ENCODE peak calls at places on chromosomes 12 and 14, in four cellular contexts. J is HepG2, Q is GM12878, X is WTC11. B is an unnamed sample.

GRCh38 chr14:60363275-60363674 is 114.3 kb downstream of the PPM1A start:
- DNase-seq in Q (no peak), X (no peak), J (no peak), B (no peak)

GRCh38 chr14:68474741-68475140 is 318.1 kb downstream of the ZFP36L1 start:
- DNase-seq in X (no peak), Q (no peak), J (no peak), B (no peak)

GRCh38 chr14:50036211-50036610 is 80.2 kb downstream of the VCPKMT start:
- DNase-seq in Q (no peak), X (no peak), J (no peak), B (no peak)

GRCh38 chr12:47236109-47236714 is 156.5 kb upstream of the AMIGO2 start:
- DNase-seq in Q (no peak), J (no peak), X (no peak), B (no peak)

GRCh38 chr12:1173806-1174617 is 183.0 kb downstream of the ERC1 start:
- DNase-seq in X (no peak), Q (no peak), J (no peak), B (no peak)

GRCh38 chr14:69501362-69501964 is 16.9 kb downstream of the PLEKHD1 start:
- DNase-seq in J (no peak), Q (no peak), X (no peak), B (no peak)

GRCh38 chr12:45260481-45260824 is 44.6 kb downstream of the ANO6 start:
- DNase-seq in X (no peak), Q (no peak), J (no peak), B (no peak)

GRCh38 chr12:10641735-10642500 is 28.5 kb upstream of the MAGOHB start:
- DNase-seq in X (no peak), J (no peak), Q (no peak), B (no peak)

GRCh38 chr12:25054783-25055144 is 105.9 kb upstream of the BCAT1 start:
- DNase-seq in Q (no peak), X (no peak), J (no peak), B (no peak)

GRCh38 chr12:27966870-27967269 is 5.7 kb downstream of the PTHLH start:
- DNase-seq in X (no peak), Q (no peak), J (peak), B (peak)

GRCh38 chr14:50666772-50667490 is 1.2 kb downstream of the SAV1 start:
- DNase-seq in J (peak), X (no peak), Q (no peak), B (peak)

GRCh38 chr12:43540474-43540873 is 11.5 kb downstream of the ADAMTS20 start:
- DNase-seq in X (no peak), Q (no peak), J (no peak), B (no peak)

GRCh38 chr14:47438650-47439140 is 236.7 kb downstream of the MDGA2 start:
- DNase-seq in J (no peak), X (no peak), Q (no peak), B (no peak)

GRCh38 chr12:71661977-71662522 is 1.6 kb downstream of the ZFC3H1 start:
- DNase-seq in X (no peak), J (no peak), Q (no peak), B (no peak)

DNA sequence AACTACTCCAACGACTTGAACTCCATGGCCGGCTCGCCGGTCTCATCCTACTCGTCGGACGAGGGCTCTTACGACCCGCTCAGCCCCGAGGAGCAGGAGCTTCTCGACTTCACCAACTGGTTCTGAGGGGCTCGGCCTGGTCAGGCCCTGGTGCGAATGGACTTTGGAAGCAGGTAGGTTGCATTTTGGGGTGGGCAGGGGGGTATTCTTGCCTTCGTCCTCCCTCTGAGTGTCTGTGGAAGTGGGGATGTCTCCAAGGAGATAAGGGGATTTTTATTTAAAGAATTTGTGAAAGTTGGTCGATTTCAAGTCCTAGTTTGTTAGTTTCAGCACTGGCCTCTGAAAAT is 1.3 kb downstream of the ASCL1 start:
- DNase-seq in Q (no peak), J (no peak), X (no peak), B (no peak)
- TF ChIP-seq SP1 in Q (no peak), J (no peak), X (no peak), B (no peak)

DNA sequence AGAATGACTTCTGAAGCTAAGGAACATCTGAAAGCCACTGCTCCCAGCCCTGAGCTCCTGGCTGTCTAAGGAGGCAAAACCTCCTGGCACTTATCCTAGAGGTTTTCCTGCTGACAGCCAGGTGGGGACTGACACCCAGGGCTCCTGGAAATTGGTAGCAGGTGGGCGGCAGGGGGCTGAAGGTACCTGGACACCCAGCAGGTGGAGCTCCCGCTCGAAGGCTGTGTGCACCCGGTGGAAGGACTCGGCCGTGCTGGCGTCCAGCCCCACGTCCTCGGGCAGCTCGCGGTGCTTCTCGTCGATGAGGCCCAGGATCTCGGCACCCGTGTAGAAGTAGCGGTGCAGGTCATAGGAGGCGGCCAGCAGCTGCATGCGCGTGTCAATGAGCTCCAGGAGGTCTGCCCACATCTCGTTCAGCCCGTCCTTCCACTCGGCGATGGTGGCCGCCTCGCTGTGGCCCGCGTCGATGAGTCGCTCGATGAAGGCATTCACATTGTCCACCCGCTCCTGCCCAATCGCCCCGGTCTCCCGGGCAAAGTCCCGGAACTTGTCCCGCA is 68.2 kb downstream of the PLEKHG3 start:
- DNase-seq in J (peak), Q (no peak), X (no peak), B (no peak)
- TF ChIP-seq ETV6 in J (no peak), Q (no peak), X (no peak), B (no peak)

DNA sequence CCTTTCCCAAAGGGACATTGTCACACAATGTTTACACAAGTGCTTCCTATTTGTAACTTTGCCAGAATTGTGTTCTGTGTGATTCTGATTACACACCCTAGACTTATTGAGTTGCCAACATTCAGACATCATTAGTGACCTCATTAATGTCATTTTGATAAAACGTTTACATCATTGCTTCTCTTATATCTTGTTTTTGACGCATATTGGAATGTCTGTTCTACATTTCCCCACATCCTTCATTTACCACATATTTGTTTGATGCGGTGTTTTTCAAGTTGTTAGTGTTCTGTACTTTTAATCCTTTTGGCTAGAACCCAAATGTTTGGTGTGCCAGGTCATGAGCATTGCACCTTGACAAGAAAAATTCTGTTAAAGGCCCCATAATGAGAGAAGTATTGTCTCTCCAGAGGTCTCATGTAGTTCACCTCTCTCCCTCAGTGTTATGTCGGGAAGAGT is 305.5 kb downstream of the AEBP2 start:
- DNase-seq in Q (no peak), X (no peak), J (no peak), B (no peak)
- TF ChIP-seq MAX in Q (no peak), X (no peak), J (no peak), B (no peak)

DNA sequence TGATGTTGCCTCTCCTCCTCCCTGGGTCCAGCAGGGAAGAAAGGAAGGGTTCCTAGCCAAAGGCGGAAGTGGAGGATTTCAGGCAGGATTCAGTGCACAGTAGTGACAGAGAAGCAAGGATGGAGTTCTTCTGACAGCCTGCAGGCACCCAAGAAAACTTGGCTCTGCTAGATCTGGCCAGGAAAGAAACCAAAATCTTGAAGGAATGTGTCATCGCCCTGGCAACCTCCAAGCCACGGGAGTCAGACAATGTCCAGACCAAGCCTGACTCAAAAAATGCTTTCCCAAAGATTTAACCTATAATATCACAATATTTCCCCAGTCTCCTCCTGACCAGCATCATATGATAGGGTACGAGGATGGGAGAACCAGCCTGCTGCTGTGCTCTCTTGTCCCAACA is 22.8 kb upstream of the DHRS4 start:
- DNase-seq in Q (no peak), J (no peak), X (no peak), B (no peak)
- TF ChIP-seq SP1 in Q (no peak), J (no peak), X (no peak), B (no peak)

GRCh38 chr12:12671850-12672660 is 23.9 kb downstream of the GPR19 start:
- DNase-seq in J (no peak), Q (no peak), X (no peak), B (no peak)
- TF ChIP-seq ETV6 in J (no peak), Q (no peak), X (no peak), B (no peak)

GRCh38 chr14:105399441-105399775 is 1.1 kb downstream of the TEX22 start:
- DNase-seq in J (no peak), Q (no peak), X (no peak), B (no peak)
- TF ChIP-seq MAX in J (no peak), Q (no peak), X (no peak), B (no peak)

GRCh38 chr14:35393826-35394225 is 10.7 kb downstream of the NFKBIA start:
- DNase-seq in X (no peak), J (no peak), Q (no peak), B (no peak)

GRCh38 chr14:35398095-35398584 is 6.4 kb downstream of the NFKBIA start:
- DNase-seq in Q (no peak), X (no peak), J (no peak), B (no peak)

GRCh38 chr14:35394326-35394725 is 10.2 kb downstream of the NFKBIA start:
- DNase-seq in X (no peak), Q (no peak), J (peak), B (no peak)

GRCh38 chr14:35391388-35391710 is 13.2 kb downstream of the NFKBIA start:
- DNase-seq in J (no peak), X (no peak), Q (no peak), B (no peak)

GRCh38 chr14:35395283-35395682 is 9.3 kb downstream of the NFKBIA start:
- DNase-seq in Q (no peak), X (no peak), J (no peak), B (no peak)
- TF ChIP-seq SP1 in Q (no peak), X (no peak), J (no peak), B (no peak)

GRCh38 chr12:81573228-81573627 is 185.9 kb downstream of the PPFIA2 start:
- DNase-seq in Q (no peak), X (no peak), J (no peak), B (no peak)
- TF ChIP-seq ETV6 in Q (no peak), X (no peak), J (no peak), B (no peak)

GRCh38 chr14:30214456-30215090 is 286.9 kb upstream of the PRKD1 start:
- DNase-seq in Q (peak), X (no peak), J (peak), B (peak)
- TF ChIP-seq MAX in Q (no peak), X (no peak), J (no peak), B (no peak)

GRCh38 chr12:88208661-88209060 is 66.6 kb downstream of the TMTC3 start:
- DNase-seq in Q (no peak), X (no peak), J (no peak), B (no peak)

GRCh38 chr12:88206636-88207035 is 64.5 kb downstream of the TMTC3 start:
- DNase-seq in X (no peak), J (no peak), Q (no peak), B (no peak)

GRCh38 chr12:88202500-88202899 is 60.4 kb downstream of the TMTC3 start:
- DNase-seq in X (no peak), Q (no peak), J (no peak), B (no peak)

GRCh38 chr12:88207921-88208640 is 66.0 kb downstream of the TMTC3 start:
- DNase-seq in X (no peak), J (no peak), Q (no peak), B (no peak)
- TF ChIP-seq SP1 in X (no peak), J (no peak), Q (no peak), B (no peak)

B was measured in K562.